ENCODE peak calls at places on chromosomes 1 and 21, in seven cellular contexts. A is PC-3, D is endothelial cell of umbilical vein, X is HCT116, B is GM23338, T is mammary epithelial cell, O is GM23248. W is an unnamed sample.

GRCh38 chr1:38791892-38792291 is 67.7 kb downstream of the RRAGC start:
- DNase-seq in B (no peak), A (no peak), T (no peak), D (no peak), O (no peak), X (no peak), W (no peak)

GRCh38 chr1:221667504-221667903 is 74.4 kb downstream of the DUSP10 start:
- DNase-seq in O (peak), A (peak), T (peak), B (no peak), D (peak), X (peak), W (peak)

GRCh38 chr1:30707412-30708360 is 15.7 kb downstream of the MATN1 start:
- DNase-seq in O (peak), X (peak), D (peak), B (peak), T (peak), A (peak), W (no peak)

GRCh38 chr1:174206148-174206826 is 47.0 kb downstream of the RABGAP1L start:
- DNase-seq in X (no peak), A (no peak), O (peak), D (no peak), B (no peak), T (no peak), W (peak)

GRCh38 chr21:28100366-28100765 is 892.3 kb downstream of the LTN1 start:
- DNase-seq in B (no peak), T (no peak), X (no peak), A (no peak), D (no peak), O (no peak), W (no peak)

GRCh38 chr1:15453773-15454172 is 2.8 kb upstream of the CELA2A start:
- DNase-seq in A (no peak), O (peak), B (no peak), T (no peak), D (no peak), X (no peak), W (no peak)

GRCh38 chr1:165645654-165646366 is 14.8 kb downstream of the MGST3 start:
- DNase-seq in D (no peak), A (peak), X (peak), T (no peak), B (no peak), O (no peak), W (no peak)

GRCh38 chr1:14693996-14694395 is 95.5 kb downstream of the KAZN start:
- DNase-seq in A (no peak), T (no peak), O (no peak), X (no peak), B (no peak), D (no peak), W (no peak)

GRCh38 chr1:164337885-164338284 is 221.1 kb upstream of the PBX1 start:
- DNase-seq in T (no peak), B (no peak), A (peak), D (no peak), O (no peak), X (peak), W (no peak)

GRCh38 chr1:2980849-2981248 is 40.4 kb upstream of the ACTRT2 start:
- DNase-seq in O (no peak), T (no peak), B (no peak), X (no peak), A (no peak), D (no peak), W (no peak)

GRCh38 chr1:60427701-60428100 is 354.1 kb upstream of the C1orf87 start:
- DNase-seq in X (no peak), A (no peak), D (no peak), T (no peak), O (no peak), B (no peak), W (no peak)

GRCh38 chr1:240027059-240027462 is 64.6 kb upstream of the FMN2 start:
- DNase-seq in D (peak), O (peak), A (peak), B (peak), X (no peak), T (peak), W (peak)

GRCh38 chr1:2104621-2105427 is 54.6 kb downstream of the PRKCZ start:
- DNase-seq in A (no peak), D (no peak), X (no peak), B (peak), T (no peak), O (peak), W (no peak)

GRCh38 chr1:54671985-54672608 is 30.5 kb downstream of the MROH7 start:
- DNase-seq in B (peak), T (peak), X (peak), A (peak), O (peak), D (peak), W (peak)

GRCh38 chr1:198088360-198089071 is 68.3 kb upstream of the NEK7 start:
- DNase-seq in X (peak), A (peak), O (peak), T (peak), D (peak), B (peak), W (peak)

GRCh38 chr1:54291276-54292014 is 91.5 kb downstream of the MRPL37 start:
- DNase-seq in A (no peak), D (no peak), B (no peak), T (no peak), O (no peak), X (no peak), W (no peak)

GRCh38 chr21:34916446-34916845 is 132.7 kb downstream of the RUNX1 start:
- DNase-seq in B (no peak), D (no peak), X (no peak), A (no peak), T (no peak), O (peak), W (peak)

GRCh38 chr1:54336121-54336520 is 70.1 kb downstream of the SSBP3 start:
- DNase-seq in X (no peak), D (no peak), T (no peak), A (no peak), B (no peak), O (no peak), W (no peak)

GRCh38 chr1:239126881-239127280 is 259.5 kb upstream of the CHRM3 start:
- DNase-seq in T (no peak), X (no peak), B (no peak), D (no peak), A (no peak), O (no peak), W (peak)

GRCh38 chr1:159200759-159201158 is 3.9 kb upstream of the ACKR1 start:
- DNase-seq in X (no peak), B (no peak), T (no peak), O (no peak), A (no peak), D (no peak), W (no peak)

GRCh38 chr1:14474856-14475255 is 123.6 kb upstream of the KAZN start:
- DNase-seq in B (no peak), A (no peak), O (no peak), D (no peak), T (no peak), X (no peak), W (no peak)

GRCh38 chr1:70083519-70083918 is 121.9 kb downstream of the LRRC40 start:
- DNase-seq in O (no peak), A (no peak), B (no peak), T (no peak), X (no peak), D (no peak), W (no peak)

GRCh38 chr1:199959775-199960110 is 67.8 kb upstream of the NR5A2 start:
- DNase-seq in X (no peak), A (no peak), B (no peak), O (no peak), T (no peak), D (no peak), W (no peak)

GRCh38 chr1:30385246-30385940 is 338.0 kb downstream of the MATN1 start:
- DNase-seq in T (no peak), A (no peak), D (no peak), O (no peak), B (no peak), X (no peak), W (no peak)

GRCh38 chr1:110067429-110067956 is 3.0 kb downstream of the ALX3 start:
- DNase-seq in D (no peak), O (no peak), A (no peak), B (peak), T (no peak), X (no peak), W (no peak)

GRCh38 chr1:93565496-93566221 is 116.0 kb downstream of the BCAR3 start:
- DNase-seq in X (no peak), D (no peak), O (peak), B (no peak), A (no peak), T (no peak), W (peak)

GRCh38 chr1:67701876-67702275 is 16.9 kb downstream of the GADD45A start:
- DNase-seq in D (no peak), O (no peak), T (no peak), X (no peak), B (no peak), A (no peak), W (no peak)

GRCh38 chr1:84339503-84339902 is 38.0 kb downstream of the SAMD13 start:
- DNase-seq in A (no peak), D (no peak), B (no peak), O (peak), X (no peak), T (peak), W (peak)

GRCh38 chr1:200659269-200659668 is 10.4 kb downstream of the DDX59 start:
- DNase-seq in D (no peak), X (peak), T (peak), O (peak), A (peak), B (peak), W (peak)

GRCh38 chr1:37478451-37478871 is 4.1 kb downstream of the ZC3H12A start:
- DNase-seq in X (no peak), T (peak), D (no peak), A (peak), O (peak), B (no peak), W (peak)

GRCh38 chr1:156458181-156458503 is 42.4 kb downstream of the MEF2D start:
- DNase-seq in D (no peak), O (peak), X (no peak), A (peak), T (peak), B (no peak), W (peak)

GRCh38 chr1:87106867-87107266 is 192.4 kb downstream of the HS2ST1 start:
- DNase-seq in X (no peak), B (no peak), T (no peak), O (no peak), D (no peak), A (no peak), W (no peak)

GRCh38 chr1:70719164-70719563 is 308.1 kb downstream of the CTH start:
- DNase-seq in T (no peak), X (no peak), B (no peak), O (peak), A (no peak), D (no peak), W (no peak)

GRCh38 chr1:55311057-55311631 is 96.0 kb upstream of the USP24 start:
- DNase-seq in D (no peak), O (peak), T (no peak), X (no peak), B (no peak), A (peak), W (peak)

DNA sequence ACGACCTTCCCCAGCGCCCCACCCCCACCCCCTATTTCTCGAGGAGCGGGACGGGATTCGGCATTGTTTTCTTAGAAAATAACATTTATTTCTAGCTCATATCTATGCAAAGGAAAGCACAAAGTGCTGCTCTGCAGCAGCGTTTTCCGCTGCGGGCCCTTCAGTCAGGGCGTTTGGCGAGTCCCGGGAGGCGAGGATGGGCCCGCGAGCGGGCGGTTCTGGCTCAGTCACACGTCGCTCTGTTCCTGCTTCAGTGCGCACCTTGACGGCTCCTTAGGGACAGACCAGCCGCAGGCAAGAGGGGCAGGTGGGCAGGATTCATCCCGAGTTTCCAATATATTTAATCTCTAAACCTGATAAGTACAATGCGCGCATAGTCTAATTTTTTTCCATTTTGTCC is 5.8 kb downstream of the DMRTA2 start:
- DNase-seq in B (peak), A (no peak), O (no peak), D (no peak), T (no peak), X (no peak), W (no peak)
- TF ChIP-seq EZH2 in B (peak), A (no peak), O (no peak), D (no peak), T (no peak), X (no peak), W (no peak)

GRCh38 chr1:213125686-213126085 is 74.6 kb downstream of the RPS6KC1 start:
- DNase-seq in X (no peak), D (peak), O (no peak), A (peak), B (no peak), T (no peak), W (no peak)
- H3K4me3 ChIP-seq in X (no peak), D (no peak), O (no peak), A (no peak), B (no peak), T (no peak), W (no peak)

DNA sequence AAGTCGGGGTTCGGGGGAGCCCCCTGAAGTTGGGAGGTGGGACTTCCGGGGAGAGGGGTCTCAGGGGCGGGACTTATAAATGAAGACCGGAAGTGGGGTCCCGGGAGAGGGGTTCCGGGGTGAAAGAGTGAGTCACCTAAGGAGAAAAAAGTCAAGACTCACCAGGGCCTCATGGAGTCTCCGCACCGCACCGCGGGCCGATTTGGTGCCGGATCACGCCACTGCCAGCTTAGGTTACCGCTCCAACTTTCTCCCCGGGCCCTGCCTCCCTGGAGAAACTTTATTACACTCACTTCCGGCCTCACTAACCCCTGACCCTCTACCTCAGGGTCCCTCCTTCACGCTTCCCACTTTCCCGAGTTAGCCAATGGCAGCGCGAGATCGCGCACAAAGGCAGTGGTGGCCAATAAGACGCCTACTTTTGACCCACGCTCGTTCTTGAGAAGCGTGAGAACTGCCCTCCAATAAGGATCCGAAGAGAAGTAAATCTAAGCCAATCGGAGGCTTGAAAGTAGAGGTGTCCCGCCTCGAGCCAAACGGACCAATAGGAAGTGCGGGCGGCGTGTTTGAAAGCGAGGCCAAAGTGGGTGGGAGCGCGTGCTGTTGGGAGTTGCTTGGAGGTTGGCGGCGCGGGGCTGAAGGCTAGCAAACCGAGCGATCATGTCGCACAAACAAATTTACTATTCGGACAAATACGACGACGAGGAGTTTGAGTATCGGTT is at the start of gene CKS1B:
- DNase-seq in T (peak), D (peak), O (peak), A (peak), X (peak), B (peak), W (peak)
- H2AFZ ChIP-seq in T (peak), D (peak), O (peak), A (peak), X (no peak), B (no peak), W (peak)

DNA sequence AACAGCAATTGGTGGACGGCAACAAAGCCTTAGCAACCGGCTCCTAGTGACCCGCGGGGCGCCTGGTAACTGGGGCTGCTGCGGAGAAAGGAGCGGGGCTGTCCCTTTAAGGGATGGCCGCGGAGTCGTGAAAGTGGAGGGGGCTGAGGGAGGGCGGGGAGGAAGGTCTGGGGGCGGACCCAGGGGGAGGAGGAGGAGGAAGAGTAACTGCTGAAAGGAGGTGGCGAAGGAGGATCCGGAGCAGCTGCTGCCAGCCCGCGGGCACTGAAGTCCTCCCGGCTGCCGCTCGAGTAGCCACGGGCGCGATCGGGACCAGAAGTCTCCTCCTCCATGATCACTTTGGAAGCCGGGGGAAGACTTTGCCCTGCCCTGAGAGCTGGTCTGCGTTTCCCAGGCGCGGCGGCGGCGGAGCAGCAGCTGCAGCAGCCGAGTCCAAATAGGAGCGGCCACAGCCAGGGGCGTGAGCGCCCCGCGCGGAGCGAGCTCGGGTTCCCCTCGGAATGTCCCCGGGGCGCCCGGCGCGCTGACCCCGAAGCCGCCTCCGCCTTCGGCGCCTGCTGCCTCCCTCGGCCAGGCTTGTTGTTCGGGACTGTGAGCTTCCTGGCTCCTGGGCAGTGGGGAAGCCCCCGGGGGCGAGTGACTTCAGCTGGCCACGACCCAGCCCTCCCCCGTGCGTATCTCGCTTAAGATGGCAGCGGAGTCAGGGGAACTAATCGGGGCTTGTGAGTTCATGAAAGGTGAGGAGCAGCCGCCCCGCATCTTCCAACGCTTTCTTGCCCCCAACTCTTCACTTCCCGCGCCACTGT is at the start of gene CDC14A:
- DNase-seq in T (peak), A (peak), D (peak), X (peak), O (peak), B (peak), W (peak)
- TF ChIP-seq EZH2 in T (no peak), A (no peak), D (no peak), X (no peak), O (no peak), B (no peak), W (no peak)

GRCh38 chr21:29196021-29196663 is 65.7 kb downstream of the MAP3K7CL start:
- DNase-seq in B (peak), T (peak), O (peak), X (peak), A (peak), D (peak), W (peak)
- H3K4me3 ChIP-seq in B (no peak), T (no peak), O (peak), X (peak), A (peak), D (peak), W (peak)

GRCh38 chr1:40024671-40025070 is 15.9 kb upstream of the CAP1 start:
- DNase-seq in A (no peak), X (no peak), O (no peak), B (no peak), T (no peak), D (no peak), W (no peak)

GRCh38 chr1:40017951-40018575 is 22.5 kb upstream of the CAP1 start:
- DNase-seq in D (no peak), B (peak), O (no peak), X (no peak), T (no peak), A (no peak), W (no peak)

GRCh38 chr1:40023379-40023944 is 17.1 kb upstream of the CAP1 start:
- DNase-seq in A (no peak), O (no peak), X (no peak), T (no peak), B (no peak), D (no peak), W (no peak)

GRCh38 chr1:40014812-40015594 is 25.5 kb upstream of the CAP1 start:
- DNase-seq in X (no peak), D (peak), A (peak), B (no peak), O (peak), T (peak), W (peak)

GRCh38 chr1:40020447-40021085 is 20.0 kb upstream of the CAP1 start:
- DNase-seq in O (no peak), B (no peak), X (no peak), T (no peak), A (no peak), D (no peak), W (no peak)
- H2AFZ ChIP-seq in O (no peak), B (no peak), X (no peak), T (no peak), A (no peak), D (no peak), W (no peak)

GRCh38 chr1:247111636-247112478 is 7.7 kb upstream of the ZNF669 start:
- DNase-seq in X (no peak), T (no peak), A (peak), D (peak), O (peak), B (peak), W (peak)
- TF ChIP-seq EZH2 in X (no peak), T (no peak), A (no peak), D (no peak), O (no peak), B (no peak), W (no peak)

GRCh38 chr1:28428990-28429520 is 59.5 kb downstream of the PHACTR4 start:
- DNase-seq in X (no peak), B (no peak), T (no peak), A (no peak), O (no peak), D (no peak), W (peak)
- H3K4me3 ChIP-seq in X (no peak), B (no peak), T (no peak), A (no peak), O (no peak), D (no peak), W (no peak)

GRCh38 chr1:243256590-243256989 is 749 bp downstream of the SDCCAG8 start:
- DNase-seq in T (no peak), X (no peak), B (no peak), D (peak), A (peak), O (peak), W (no peak)
- H2AFZ ChIP-seq in T (peak), X (no peak), B (peak), D (no peak), A (peak), O (peak), W (peak)

GRCh38 chr1:47725732-47726495 is 271.3 kb downstream of the TRABD2B start:
- DNase-seq in B (peak), X (peak), D (peak), A (peak), O (peak), T (peak), W (peak)
- TF ChIP-seq EZH2 in B (no peak), X (no peak), D (no peak), A (no peak), O (no peak), T (no peak), W (peak)